ENCODE peak calls at places on chromosomes 11 and 22, in six cellular contexts. J is GM03348, C is NCI-H2029, S is hepatocyte, Z is HuH-7.5, F is activated T-cell treated with anti-CD3 and anti-CD28 coated beads for 1 hour. P is an unnamed sample.

GRCh38 chr11:31397239-31397834 is 27.7 kb downstream of the DNAJC24 start:
- DNase-seq in J (peak), C (peak), S (peak), Z (peak), F (no peak), P (no peak)

GRCh38 chr11:35304393-35304790 is 115.0 kb downstream of the SLC1A2 start:
- DNase-seq in J (peak), C (peak), S (peak), Z (peak), F (no peak), P (no peak)

GRCh38 chr11:1744137-1744878 is 6.1 kb downstream of the IFITM10 start:
- DNase-seq in J (no peak), C (no peak), S (no peak), Z (no peak), F (no peak), P (no peak)

GRCh38 chr11:63609971-63610580 is 4.2 kb downstream of the PLAAT3 start:
- DNase-seq in J (no peak), C (no peak), S (no peak), Z (no peak), F (no peak), P (no peak)

GRCh38 chr11:111557425-111558111 is 17.0 kb downstream of the LAYN start:
- DNase-seq in J (peak), C (no peak), S (peak), Z (no peak), F (no peak), P (no peak)

GRCh38 chr11:75851203-75851602 is 36.2 kb downstream of the UVRAG start:
- DNase-seq in J (peak), C (no peak), S (no peak), Z (no peak), F (no peak), P (no peak)

GRCh38 chr11:76578655-76579046 is 91.9 kb downstream of the LRRC32 start:
- DNase-seq in J (no peak), C (no peak), S (peak), Z (no peak), F (no peak), P (no peak)

GRCh38 chr22:40156001-40156516 is 21.7 kb upstream of the TNRC6B start:
- DNase-seq in J (peak), C (peak), S (peak), Z (peak), F (no peak), P (peak)

GRCh38 chr11:103529217-103529684 is 420.0 kb downstream of the DYNC2H1 start:
- DNase-seq in J (peak), C (no peak), S (peak), Z (no peak), F (no peak), P (no peak)

GRCh38 chr11:45641961-45642360 is 23.5 kb downstream of the CHST1 start:
- DNase-seq in J (no peak), C (no peak), S (no peak), Z (no peak), F (no peak), P (no peak)

GRCh38 chr22:49502126-49502826 is 325.4 kb downstream of the BRD1 start:
- DNase-seq in J (no peak), C (no peak), S (peak), Z (no peak), F (no peak), P (no peak)

GRCh38 chr11:6321961-6322362 is 1.7 kb upstream of the CAVIN3 start:
- DNase-seq in J (peak), C (no peak), S (no peak), Z (no peak), F (no peak), P (no peak)

GRCh38 chr11:122698390-122698789 is 42.9 kb downstream of the UBASH3B start:
- DNase-seq in J (no peak), C (no peak), S (no peak), Z (no peak), F (no peak), P (no peak)

GRCh38 chr11:57903441-57904123 is 120.1 kb upstream of the OR9Q1 start:
- DNase-seq in J (no peak), C (no peak), S (peak), Z (no peak), F (peak), P (no peak)

GRCh38 chr11:74749127-74749964 is 697 bp downstream of the RNF169 start:
- DNase-seq in J (peak), C (peak), S (peak), Z (peak), F (peak), P (peak)

GRCh38 chr22:23263651-23264555 is 83.6 kb downstream of the BCR start:
- DNase-seq in J (no peak), C (no peak), S (no peak), Z (no peak), F (no peak), P (no peak)

GRCh38 chr11:115199501-115199900 is 304.7 kb downstream of the CADM1 start:
- DNase-seq in J (no peak), C (no peak), S (no peak), Z (no peak), F (no peak), P (no peak)

GRCh38 chr22:31533391-31533790 is 37.1 kb downstream of the SFI1 start:
- DNase-seq in J (no peak), C (no peak), S (no peak), Z (no peak), F (no peak), P (no peak)

P was measured in SHP77.